ENCODE peak calls at places on chromosome 20, in ten cellular contexts. F, S, U, H, B, L, A, Y, E and T are unnamed samples.

GRCh38 chr20:63980317-63980805 is 571 bp upstream of the PRPF6 start:
- DNase-seq in F (no peak), S (no peak), U (no peak), H (no peak), B (no peak), L (no peak), A (no peak), Y (peak), E (no peak), T (no peak)

GRCh38 chr20:50347568-50347981 is 156.9 kb downstream of the CEBPB start:
- DNase-seq in F (no peak), S (no peak), U (no peak), H (peak), B (no peak), L (no peak), A (no peak), Y (no peak), E (no peak), T (no peak)

GRCh38 chr20:49028684-49029083 is 17.4 kb upstream of the CSE1L start:
- DNase-seq in F (no peak), S (no peak), U (peak), H (no peak), B (no peak), L (no peak), A (no peak), Y (peak), E (no peak), T (no peak)

GRCh38 chr20:25205277-25206062 is 10.0 kb downstream of the ENTPD6 start:
- DNase-seq in F (no peak), S (no peak), U (no peak), H (no peak), B (no peak), L (no peak), A (no peak), Y (no peak), E (no peak), T (no peak)

GRCh38 chr20:63370623-63371176 is 9.6 kb upstream of the CHRNA4 start:
- DNase-seq in F (no peak), S (no peak), U (no peak), H (no peak), B (no peak), L (no peak), A (no peak), Y (no peak), E (no peak), T (no peak)

GRCh38 chr20:37095108-37095608 is 639 bp downstream of the RBL1 start:
- DNase-seq in F (no peak), S (peak), U (peak), H (no peak), B (no peak), L (no peak), A (no peak), Y (no peak), E (no peak), T (peak)

GRCh38 chr20:7285918-7286556 is 518.6 kb downstream of the BMP2 start:
- DNase-seq in F (no peak), S (peak), U (peak), H (peak), B (peak), L (peak), A (no peak), Y (peak), E (no peak), T (peak)

GRCh38 chr20:11155156-11155805 is 481.5 kb upstream of the JAG1 start:
- DNase-seq in F (no peak), S (no peak), U (no peak), H (no peak), B (no peak), L (no peak), A (no peak), Y (no peak), E (no peak), T (no peak)

GRCh38 chr20:34368547-34368946 is 5.5 kb downstream of the ITCH start:
- DNase-seq in F (no peak), S (no peak), U (no peak), H (no peak), B (no peak), L (no peak), A (no peak), Y (no peak), E (no peak), T (no peak)

GRCh38 chr20:59811681-59812171 is 121.7 kb downstream of the SYCP2 start:
- DNase-seq in F (no peak), S (no peak), U (no peak), H (no peak), B (peak), L (no peak), A (no peak), Y (no peak), E (no peak), T (peak)

GRCh38 chr20:23061713-23062561 is 12.5 kb upstream of the THBD start:
- DNase-seq in F (no peak), S (no peak), U (peak), H (peak), B (no peak), L (no peak), A (no peak), Y (no peak), E (no peak), T (no peak)

GRCh38 chr20:49507741-49508434 is 25.4 kb upstream of the KCNB1 start:
- DNase-seq in F (no peak), S (no peak), U (no peak), H (peak), B (no peak), L (no peak), A (no peak), Y (no peak), E (no peak), T (no peak)

GRCh38 chr20:43959079-43959919 is 44.6 kb downstream of the TOX2 start:
- DNase-seq in F (no peak), S (peak), U (no peak), H (no peak), B (no peak), L (no peak), A (no peak), Y (peak), E (no peak), T (no peak)

GRCh38 chr20:17395729-17396128 is 135.4 kb downstream of the BFSP1 start:
- DNase-seq in F (no peak), S (no peak), U (no peak), H (no peak), B (no peak), L (no peak), A (no peak), Y (no peak), E (no peak), T (no peak)

GRCh38 chr20:61529354-61529753 is 277.3 kb downstream of the CDH4 start:
- DNase-seq in F (no peak), S (no peak), U (no peak), H (no peak), B (no peak), L (no peak), A (no peak), Y (no peak), E (no peak), T (no peak)

GRCh38 chr20:38190936-38191371 is 25.9 kb upstream of the TGM2 start:
- DNase-seq in F (no peak), S (no peak), U (no peak), H (peak), B (no peak), L (no peak), A (no peak), Y (no peak), E (no peak), T (no peak)

GRCh38 chr20:40970218-40970617 is 58.4 kb upstream of the TOP1 start:
- DNase-seq in F (no peak), S (no peak), U (no peak), H (peak), B (no peak), L (no peak), A (no peak), Y (no peak), E (no peak), T (no peak)

GRCh38 chr20:32536861-32537656 is 48.1 kb downstream of the NOL4L start:
- DNase-seq in F (no peak), S (peak), U (no peak), H (no peak), B (peak), L (no peak), A (no peak), Y (no peak), E (no peak), T (no peak)

GRCh38 chr20:1618954-1619550 is 757 bp downstream of the SIRPB1 start:
- DNase-seq in F (no peak), S (no peak), U (no peak), H (no peak), B (no peak), L (no peak), A (no peak), Y (no peak), E (no peak), T (no peak)

GRCh38 chr20:34364013-34364382 is 925 bp downstream of the ITCH start:
- DNase-seq in F (no peak), S (peak), U (peak), H (no peak), B (no peak), L (no peak), A (no peak), Y (peak), E (no peak), T (no peak)

GRCh38 chr20:301886-302848 is 4.8 kb downstream of the ZCCHC3 start:
- DNase-seq in F (no peak), S (no peak), U (no peak), H (no peak), B (no peak), L (no peak), A (no peak), Y (no peak), E (no peak), T (no peak)

GRCh38 chr20:46021361-46022359 is 7.4 kb upstream of the SLC12A5 start:
- DNase-seq in F (no peak), S (peak), U (peak), H (no peak), B (peak), L (no peak), A (no peak), Y (peak), E (no peak), T (peak)

GRCh38 chr20:32282461-32282860 is 5.0 kb downstream of the KIF3B start:
- DNase-seq in F (no peak), S (no peak), U (no peak), H (no peak), B (peak), L (no peak), A (no peak), Y (no peak), E (no peak), T (peak)

GRCh38 chr20:21398505-21399057 is 1.3 kb upstream of the NKX2-4 start:
- DNase-seq in F (no peak), S (no peak), U (no peak), H (no peak), B (no peak), L (no peak), A (no peak), Y (no peak), E (no peak), T (no peak)

GRCh38 chr20:4384961-4385360 is 336.7 kb upstream of the PRND start:
- DNase-seq in F (no peak), S (no peak), U (no peak), H (no peak), B (no peak), L (no peak), A (no peak), Y (no peak), E (no peak), T (no peak)

GRCh38 chr20:4234128-4234527 is 218.8 kb upstream of the RNF24 start:
- DNase-seq in F (no peak), S (no peak), U (peak), H (no peak), B (no peak), L (peak), A (no peak), Y (no peak), E (no peak), T (no peak)

GRCh38 chr20:32336918-32337347 is 21.2 kb upstream of the ASXL1 start:
- DNase-seq in F (no peak), S (no peak), U (peak), H (no peak), B (no peak), L (no peak), A (no peak), Y (peak), E (no peak), T (no peak)

GRCh38 chr20:49186535-49187329 is 1.4 kb downstream of the STAU1 start:
- DNase-seq in F (no peak), S (peak), U (peak), H (peak), B (peak), L (peak), A (no peak), Y (peak), E (peak), T (peak)

GRCh38 chr20:55888655-55889054 is 116.7 kb downstream of the CBLN4 start:
- DNase-seq in F (no peak), S (no peak), U (no peak), H (no peak), B (no peak), L (no peak), A (no peak), Y (no peak), E (no peak), T (no peak)

GRCh38 chr20:62617711-62618483 is 24.4 kb upstream of the SLCO4A1 start:
- DNase-seq in F (no peak), S (peak), U (peak), H (peak), B (no peak), L (no peak), A (no peak), Y (no peak), E (no peak), T (no peak)

GRCh38 chr20:3932277-3933073 is 43.3 kb downstream of the PANK2 start:
- DNase-seq in F (no peak), S (no peak), U (peak), H (no peak), B (no peak), L (no peak), A (no peak), Y (peak), E (no peak), T (no peak)

GRCh38 chr20:48523191-48523757 is 304.5 kb downstream of the PREX1 start:
- DNase-seq in F (no peak), S (no peak), U (peak), H (no peak), B (no peak), L (no peak), A (no peak), Y (peak), E (no peak), T (peak)

GRCh38 chr20:61784801-61785566 is 280.7 kb downstream of the TAF4 start:
- DNase-seq in F (no peak), S (no peak), U (no peak), H (no peak), B (peak), L (no peak), A (no peak), Y (no peak), E (no peak), T (no peak)

GRCh38 chr20:33443512-33444239 is at the start of gene SNTA1:
- DNase-seq in F (peak), S (peak), U (peak), H (peak), B (peak), L (peak), A (peak), Y (peak), E (peak), T (peak)

GRCh38 chr20:25284131-25284601 is 36.3 kb downstream of the PYGB start:
- DNase-seq in F (no peak), S (no peak), U (no peak), H (peak), B (peak), L (no peak), A (no peak), Y (no peak), E (no peak), T (no peak)

GRCh38 chr20:52313335-52313963 is 121.9 kb upstream of the ZFP64 start:
- DNase-seq in F (no peak), S (no peak), U (peak), H (no peak), B (no peak), L (no peak), A (no peak), Y (peak), E (no peak), T (peak)

GRCh38 chr20:63316502-63316921 is 23.5 kb downstream of the COL20A1 start:
- DNase-seq in F (no peak), S (no peak), U (no peak), H (peak), B (peak), L (no peak), A (no peak), Y (no peak), E (no peak), T (no peak)